ENCODE peak calls at places on chromosomes 5 and 9, in four cellular contexts. E, G, O and U are unnamed samples.

GRCh38 chr9:16964228-16964627 is 93.8 kb upstream of the BNC2 start:
- DNase-seq in E (no peak), G (no peak), O (no peak), U (no peak)

GRCh38 chr5:101728933-101729332 is 567.2 kb downstream of the SLCO4C1 start:
- DNase-seq in E (no peak), G (no peak), O (no peak), U (no peak)

GRCh38 chr5:143635888-143636287 is 176.1 kb upstream of the HMHB1 start:
- DNase-seq in E (no peak), G (no peak), O (no peak), U (no peak)

GRCh38 chr5:78293856-78294249 is 645 bp downstream of the AP3B1 start:
- DNase-seq in E (no peak), G (no peak), O (no peak), U (no peak)

GRCh38 chr5:151150484-151151262 is 6.9 kb downstream of the ANXA6 start:
- DNase-seq in E (peak; percentile 22), G (peak; percentile 47), O (no peak), U (no peak)

GRCh38 chr9:69768716-69769115 is 8.9 kb upstream of the PTAR1 start:
- DNase-seq in E (no peak), G (no peak), O (no peak), U (no peak)

GRCh38 chr9:34891386-34891785 is 66.7 kb upstream of the PHF24 start:
- DNase-seq in E (no peak), G (no peak), O (no peak), U (no peak)

GRCh38 chr9:119071636-119072035 is 297.6 kb downstream of the BRINP1 start:
- DNase-seq in E (no peak), G (no peak), O (no peak), U (no peak)

GRCh38 chr9:130866474-130866965 is 30.1 kb downstream of the QRFP start:
- DNase-seq in E (peak; percentile 97), G (peak; percentile 22), O (peak; percentile 39), U (peak; percentile 34)

GRCh38 chr5:92909545-92909962 is 671.5 kb downstream of the NR2F1-AS1 start:
- DNase-seq in E (peak; percentile 71), G (no peak), O (no peak), U (no peak)

GRCh38 chr5:77337716-77338115 is 127.2 kb downstream of the PDE8B start:
- DNase-seq in E (peak; percentile 23), G (no peak), O (no peak), U (no peak)

GRCh38 chr5:125325488-125325887 is 579.0 kb upstream of the ZNF608 start:
- DNase-seq in E (no peak), G (no peak), O (no peak), U (no peak)

GRCh38 chr5:65955746-65956145 is 29.4 kb downstream of the ERBIN start:
- DNase-seq in E (no peak), G (no peak), O (no peak), U (no peak)

GRCh38 chr9:31590091-31590490 is 794.4 kb upstream of the ACO1 start:
- DNase-seq in E (no peak), G (no peak), O (no peak), U (no peak)

GRCh38 chr5:72244862-72245371 is 75.1 kb downstream of the MRPS27 start:
- DNase-seq in E (peak; percentile 32), G (no peak), O (peak; percentile 42), U (no peak)

GRCh38 chr5:134245101-134245604 is 19.3 kb upstream of the PPP2CA start:
- DNase-seq in E (peak; percentile 46), G (no peak), O (no peak), U (no peak)

GRCh38 chr5:99955962-99956361 is 579.2 kb upstream of the FAM174A start:
- DNase-seq in E (no peak), G (no peak), O (no peak), U (no peak)

GRCh38 chr5:154740483-154740882 is 14.7 kb upstream of the LARP1 start:
- DNase-seq in E (no peak), G (no peak), O (peak; percentile 34), U (no peak)

GRCh38 chr9:4666042-4666699 is at the start of gene SPATA6L:
- DNase-seq in E (peak; percentile 30), G (peak; percentile 26), O (peak; percentile 44), U (no peak)

GRCh38 chr5:150601774-150602345 is 38.6 kb upstream of the SYNPO start:
- DNase-seq in E (no peak), G (no peak), O (no peak), U (no peak)

GRCh38 chr5:177496111-177497010 is 1.0 kb downstream of the PDLIM7 start:
- DNase-seq in E (peak; percentile 94), G (no peak), O (no peak), U (no peak)

GRCh38 chr9:93065321-93065720 is 6.8 kb downstream of the SUSD3 start:
- DNase-seq in E (no peak), G (no peak), O (peak; percentile 23), U (no peak)

GRCh38 chr9:114820776-114821501 is 15.1 kb upstream of the TNFSF15 start:
- DNase-seq in E (no peak), G (no peak), O (no peak), U (no peak)

GRCh38 chr9:126788631-126789349 is 16.1 kb upstream of the ZBTB43 start:
- DNase-seq in E (no peak), G (no peak), O (no peak), U (no peak)

GRCh38 chr9:17402309-17402708 is 176.6 kb upstream of the SH3GL2 start:
- DNase-seq in E (no peak), G (no peak), O (no peak), U (no peak)

GRCh38 chr5:177361418-177362101 is 3.8 kb downstream of the RGS14 start:
- DNase-seq in E (no peak), G (no peak), O (no peak), U (no peak)

GRCh38 chr5:5350101-5350500 is 72.4 kb upstream of the ICE1 start:
- DNase-seq in E (no peak), G (no peak), O (no peak), U (no peak)

GRCh38 chr5:102903074-102903871 is 148.2 kb downstream of the PAM start:
- DNase-seq in E (no peak), G (no peak), O (no peak), U (no peak)

GRCh38 chr9:108580021-108580439 is 275.8 kb downstream of the ACTL7B start:
- DNase-seq in E (no peak), G (no peak), O (peak; percentile 3), U (no peak)

GRCh38 chr9:36132081-36132480 is 4.5 kb upstream of the GLIPR2 start:
- DNase-seq in E (no peak), G (no peak), O (no peak), U (no peak)

GRCh38 chr9:132551556-132551955 is 30.9 kb upstream of the BARHL1 start:
- DNase-seq in E (peak; percentile 40), G (no peak), O (no peak), U (no peak)

GRCh38 chr9:35035851-35036701 is 36.3 kb downstream of the VCP start:
- DNase-seq in E (peak; percentile 87), G (peak; percentile 8), O (no peak), U (no peak)